ENCODE peak calls at places on chromosomes 5 and 9, in nine cellular contexts. One of them, this sample, is unnamed.

GRCh38 chr9:33737811-33738606 is 57.4 kb upstream of the PRSS3 start:
- DNase-seq in left ventricle myocardium inferior: peak; percentile 22
- DNase-seq in foreskin fibroblast: peak; percentile 49
- DNase-seq in lower lobe of right lung: no peak
- DNase-seq in lower leg skin: no peak
- DNase-seq in right lobe of liver: peak; percentile 59
- DNase-seq in lung: peak; percentile 30
- DNase-seq in IMR-90: peak; percentile 62
- DNase-seq in neural progenitor cell: peak; percentile 79
- DNase-seq in this sample: no peak

GRCh38 chr9:97980918-97981827 is 2.0 kb upstream of the ANP32B start:
- DNase-seq in left ventricle myocardium inferior: peak; percentile 55
- DNase-seq in neural progenitor cell: peak; percentile 13
- DNase-seq in right lobe of liver: no peak
- DNase-seq in lung: no peak
- DNase-seq in IMR-90: no peak
- DNase-seq in lower lobe of right lung: no peak
- DNase-seq in lower leg skin: peak; percentile 90
- DNase-seq in foreskin fibroblast: no peak
- DNase-seq in this sample: no peak

GRCh38 chr5:38648703-38649291 is 92.4 kb upstream of the LIFR start:
- DNase-seq in left ventricle myocardium inferior: no peak
- DNase-seq in lower lobe of right lung: no peak
- DNase-seq in foreskin fibroblast: no peak
- DNase-seq in neural progenitor cell: no peak
- DNase-seq in lung: no peak
- DNase-seq in lower leg skin: no peak
- DNase-seq in right lobe of liver: no peak
- DNase-seq in IMR-90: no peak
- DNase-seq in this sample: no peak

GRCh38 chr9:35490155-35490909 is 421 bp downstream of the RUSC2 start:
- DNase-seq in neural progenitor cell: peak; percentile 40
- DNase-seq in IMR-90: no peak
- DNase-seq in right lobe of liver: peak; percentile 59
- DNase-seq in lower leg skin: peak; percentile 89
- DNase-seq in lung: peak; percentile 34
- DNase-seq in foreskin fibroblast: no peak
- DNase-seq in left ventricle myocardium inferior: peak; percentile 29
- DNase-seq in lower lobe of right lung: peak; percentile 52
- DNase-seq in this sample: no peak

GRCh38 chr9:6015278-6016157 is at the start of gene RANBP6:
- DNase-seq in lower lobe of right lung: peak; percentile 94
- DNase-seq in right lobe of liver: peak; percentile 94
- DNase-seq in left ventricle myocardium inferior: peak; percentile 92
- DNase-seq in neural progenitor cell: peak; percentile 94
- DNase-seq in IMR-90: peak; percentile 79
- DNase-seq in lower leg skin: peak; percentile 98
- DNase-seq in foreskin fibroblast: peak; percentile 83
- DNase-seq in lung: peak; percentile 90
- DNase-seq in this sample: peak; percentile 30

GRCh38 chr9:129885018-129885669 is 49.9 kb downstream of the USP20 start:
- DNase-seq in IMR-90: no peak
- DNase-seq in lower leg skin: peak; percentile 93
- DNase-seq in neural progenitor cell: peak; percentile 37
- DNase-seq in lung: peak; percentile 46
- DNase-seq in foreskin fibroblast: no peak
- DNase-seq in lower lobe of right lung: peak; percentile 74
- DNase-seq in left ventricle myocardium inferior: no peak
- DNase-seq in right lobe of liver: no peak
- DNase-seq in this sample: no peak

GRCh38 chr9:89449261-89449671 is 48.6 kb downstream of the SEMA4D start:
- DNase-seq in lung: no peak
- DNase-seq in lower leg skin: no peak
- DNase-seq in foreskin fibroblast: no peak
- DNase-seq in IMR-90: no peak
- DNase-seq in right lobe of liver: no peak
- DNase-seq in lower lobe of right lung: no peak
- DNase-seq in neural progenitor cell: no peak
- DNase-seq in left ventricle myocardium inferior: no peak
- DNase-seq in this sample: no peak

GRCh38 chr5:150791536-150791935 is 13.0 kb downstream of the SMIM3 start:
- DNase-seq in neural progenitor cell: no peak
- DNase-seq in lower leg skin: no peak
- DNase-seq in lung: no peak
- DNase-seq in left ventricle myocardium inferior: no peak
- DNase-seq in lower lobe of right lung: no peak
- DNase-seq in foreskin fibroblast: no peak
- DNase-seq in IMR-90: peak; percentile 52
- DNase-seq in right lobe of liver: no peak
- DNase-seq in this sample: no peak

GRCh38 chr5:36790847-36791246 is 85.7 kb upstream of the NIPBL start:
- DNase-seq in right lobe of liver: no peak
- DNase-seq in lung: no peak
- DNase-seq in left ventricle myocardium inferior: no peak
- DNase-seq in neural progenitor cell: no peak
- DNase-seq in lower lobe of right lung: no peak
- DNase-seq in lower leg skin: no peak
- DNase-seq in IMR-90: peak; percentile 7
- DNase-seq in foreskin fibroblast: peak; percentile 2
- DNase-seq in this sample: no peak

GRCh38 chr5:36792560-36793180 is 83.9 kb upstream of the NIPBL start:
- DNase-seq in lung: no peak
- DNase-seq in left ventricle myocardium inferior: no peak
- DNase-seq in IMR-90: no peak
- DNase-seq in lower leg skin: no peak
- DNase-seq in lower lobe of right lung: no peak
- DNase-seq in right lobe of liver: no peak
- DNase-seq in foreskin fibroblast: no peak
- DNase-seq in neural progenitor cell: no peak
- DNase-seq in this sample: no peak

GRCh38 chr5:36795366-36795765 is 81.2 kb upstream of the NIPBL start:
- DNase-seq in lung: no peak
- DNase-seq in right lobe of liver: no peak
- DNase-seq in neural progenitor cell: no peak
- DNase-seq in left ventricle myocardium inferior: no peak
- DNase-seq in IMR-90: no peak
- DNase-seq in lower lobe of right lung: no peak
- DNase-seq in lower leg skin: no peak
- DNase-seq in foreskin fibroblast: no peak
- DNase-seq in this sample: no peak

GRCh38 chr5:36801521-36801920 is 75.0 kb upstream of the NIPBL start:
- DNase-seq in right lobe of liver: no peak
- DNase-seq in lower lobe of right lung: no peak
- DNase-seq in IMR-90: no peak
- DNase-seq in neural progenitor cell: no peak
- DNase-seq in lung: no peak
- DNase-seq in lower leg skin: no peak
- DNase-seq in foreskin fibroblast: no peak
- DNase-seq in left ventricle myocardium inferior: no peak
- DNase-seq in this sample: no peak

GRCh38 chr5:36796171-36796570 is 80.4 kb upstream of the NIPBL start:
- DNase-seq in lower leg skin: no peak
- DNase-seq in IMR-90: no peak
- DNase-seq in lung: no peak
- DNase-seq in left ventricle myocardium inferior: no peak
- DNase-seq in lower lobe of right lung: no peak
- DNase-seq in right lobe of liver: no peak
- DNase-seq in foreskin fibroblast: no peak
- DNase-seq in neural progenitor cell: no peak
- DNase-seq in this sample: no peak
- H3K4me3 ChIP-seq in lower leg skin: no peak overlapping the region
- H3K4me3 ChIP-seq in IMR-90: no peak overlapping the region
- H3K4me3 ChIP-seq in lung: no peak overlapping the region
- H3K4me3 ChIP-seq in left ventricle myocardium inferior: no peak overlapping the region
- H3K4me3 ChIP-seq in lower lobe of right lung: no peak overlapping the region
- H3K4me3 ChIP-seq in right lobe of liver: no peak overlapping the region
- H3K4me3 ChIP-seq in foreskin fibroblast: no peak overlapping the region
- H3K4me3 ChIP-seq in neural progenitor cell: no peak overlapping the region
- H3K4me3 ChIP-seq in this sample: no peak overlapping the region

DNA sequence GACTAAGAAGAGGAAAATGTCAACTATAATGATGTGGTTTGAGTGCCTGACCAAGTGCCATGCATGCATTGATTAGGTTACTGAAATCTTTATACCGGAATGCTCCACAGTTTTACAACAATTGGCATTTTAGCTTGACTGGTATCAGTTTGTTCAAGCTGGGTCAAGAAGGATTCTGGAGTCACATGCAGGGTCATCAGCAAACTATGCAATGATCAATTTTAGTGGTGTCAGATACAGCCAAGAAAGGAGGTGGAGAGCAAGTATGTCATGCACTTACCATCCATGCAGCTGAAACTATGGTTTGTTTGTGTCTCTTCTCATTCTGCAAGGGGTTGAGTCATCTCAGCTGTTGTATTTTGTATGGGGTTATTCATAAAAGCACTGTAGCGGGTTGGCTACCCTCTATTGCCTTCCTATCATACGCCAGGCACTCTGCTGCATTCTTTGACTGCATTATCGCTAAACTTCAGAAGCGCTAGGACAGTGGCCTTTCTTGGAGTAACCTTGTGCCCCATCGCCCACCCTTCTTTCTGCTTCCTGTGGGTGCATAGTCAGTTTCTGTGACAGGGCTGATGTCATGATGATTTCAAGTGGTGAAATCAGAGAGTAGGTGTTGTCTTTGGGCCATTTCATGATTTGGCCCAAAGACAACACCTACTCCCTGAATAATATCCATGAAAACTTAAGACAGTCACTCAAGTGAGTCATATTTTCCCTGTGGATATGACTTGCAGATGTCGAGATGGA is 145.4 kb downstream of the MTX3 start:
- DNase-seq in lower lobe of right lung: no peak
- DNase-seq in neural progenitor cell: no peak
- DNase-seq in IMR-90: peak; percentile 89
- DNase-seq in right lobe of liver: no peak
- DNase-seq in left ventricle myocardium inferior: no peak
- DNase-seq in lower leg skin: peak; percentile 65
- DNase-seq in lung: no peak
- DNase-seq in foreskin fibroblast: peak; percentile 61
- DNase-seq in this sample: no peak
- H3K4me3 ChIP-seq in lower lobe of right lung: no peak overlapping the region
- H3K4me3 ChIP-seq in neural progenitor cell: no peak overlapping the region
- H3K4me3 ChIP-seq in IMR-90: no peak overlapping the region
- H3K4me3 ChIP-seq in right lobe of liver: no peak overlapping the region
- H3K4me3 ChIP-seq in left ventricle myocardium inferior: no peak overlapping the region
- H3K4me3 ChIP-seq in lower leg skin: no peak overlapping the region
- H3K4me3 ChIP-seq in lung: no peak overlapping the region
- H3K4me3 ChIP-seq in foreskin fibroblast: no peak overlapping the region
- H3K4me3 ChIP-seq in this sample: no peak overlapping the region

GRCh38 chr5:6720561-6720921 is 7.3 kb downstream of the TENT4A start:
- DNase-seq in IMR-90: no peak
- DNase-seq in lower lobe of right lung: no peak
- DNase-seq in lower leg skin: no peak
- DNase-seq in foreskin fibroblast: no peak
- DNase-seq in lung: no peak
- DNase-seq in neural progenitor cell: no peak
- DNase-seq in right lobe of liver: no peak
- DNase-seq in left ventricle myocardium inferior: no peak
- DNase-seq in this sample: no peak

GRCh38 chr5:6723122-6723885 is 10.1 kb downstream of the TENT4A start:
- DNase-seq in neural progenitor cell: no peak
- DNase-seq in left ventricle myocardium inferior: no peak
- DNase-seq in IMR-90: no peak
- DNase-seq in foreskin fibroblast: peak; percentile 59
- DNase-seq in right lobe of liver: no peak
- DNase-seq in lower leg skin: peak; percentile 17
- DNase-seq in lung: no peak
- DNase-seq in lower lobe of right lung: no peak
- DNase-seq in this sample: no peak

GRCh38 chr5:6719896-6720560 is 6.8 kb downstream of the TENT4A start:
- DNase-seq in lung: no peak
- DNase-seq in foreskin fibroblast: no peak
- DNase-seq in IMR-90: peak; percentile 30
- DNase-seq in lower lobe of right lung: no peak
- DNase-seq in neural progenitor cell: no peak
- DNase-seq in right lobe of liver: no peak
- DNase-seq in left ventricle myocardium inferior: no peak
- DNase-seq in lower leg skin: peak; percentile 75
- DNase-seq in this sample: no peak

GRCh38 chr5:6722015-6722414 is 8.8 kb downstream of the TENT4A start:
- DNase-seq in right lobe of liver: no peak
- DNase-seq in lower leg skin: peak; percentile 72
- DNase-seq in neural progenitor cell: no peak
- DNase-seq in left ventricle myocardium inferior: no peak
- DNase-seq in foreskin fibroblast: no peak
- DNase-seq in lower lobe of right lung: no peak
- DNase-seq in lung: no peak
- DNase-seq in IMR-90: peak; percentile 23
- DNase-seq in this sample: no peak

DNA sequence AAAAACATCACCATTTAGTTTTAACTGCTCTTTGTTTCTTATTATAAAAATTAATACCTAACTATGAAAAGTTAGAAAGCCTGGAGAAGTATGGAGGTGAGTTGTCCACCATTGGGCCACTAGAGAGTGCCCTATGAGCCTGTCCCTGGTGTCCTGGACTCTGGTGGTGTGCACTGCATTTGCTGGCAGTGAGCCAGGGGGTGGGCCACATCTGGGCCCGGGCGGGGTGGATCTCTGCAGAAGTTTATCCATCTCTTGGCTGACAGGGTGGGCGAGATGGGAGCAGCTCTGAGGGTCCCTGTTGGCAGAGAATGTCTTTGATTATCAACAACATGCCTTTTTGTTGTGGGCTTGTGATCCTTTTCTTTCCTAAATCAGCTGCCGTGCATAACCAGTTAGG is 8.2 kb downstream of the TENT4A start:
- DNase-seq in left ventricle myocardium inferior: peak; percentile 27
- DNase-seq in lower lobe of right lung: no peak
- DNase-seq in lower leg skin: peak; percentile 86
- DNase-seq in neural progenitor cell: no peak
- DNase-seq in IMR-90: no peak
- DNase-seq in right lobe of liver: no peak
- DNase-seq in lung: no peak
- DNase-seq in foreskin fibroblast: no peak
- DNase-seq in this sample: no peak
- H3K4me3 ChIP-seq in left ventricle myocardium inferior: peak overlapping the region; percentile 52
- H3K4me3 ChIP-seq in lower lobe of right lung: peak overlapping the region; percentile 38
- H3K4me3 ChIP-seq in lower leg skin: no peak overlapping the region
- H3K4me3 ChIP-seq in neural progenitor cell: no peak overlapping the region
- H3K4me3 ChIP-seq in IMR-90: no peak overlapping the region
- H3K4me3 ChIP-seq in right lobe of liver: no peak overlapping the region
- H3K4me3 ChIP-seq in lung: no peak overlapping the region
- H3K4me3 ChIP-seq in foreskin fibroblast: peak overlapping the region; percentile 56
- H3K4me3 ChIP-seq in this sample: no peak overlapping the region

DNA sequence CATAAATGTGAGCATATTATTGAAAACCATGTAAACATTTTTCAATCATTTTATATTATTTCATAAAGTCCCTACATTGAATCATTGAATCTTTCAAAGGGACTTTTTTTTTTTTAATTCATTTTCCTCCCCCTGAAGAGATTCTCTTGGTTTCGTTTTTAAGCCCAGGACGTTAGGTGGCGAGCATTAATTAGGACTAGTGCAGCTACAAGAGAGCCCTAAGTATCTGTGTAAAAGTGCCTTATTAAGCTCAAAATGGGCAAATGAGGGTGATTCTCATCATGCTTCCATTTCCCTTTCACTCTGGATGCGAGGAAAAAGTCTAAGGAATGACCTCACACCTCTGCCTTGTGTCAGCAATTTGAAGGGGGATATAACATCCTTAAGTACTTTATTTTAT is 517.9 kb upstream of the ITGA1 start:
- DNase-seq in right lobe of liver: no peak
- DNase-seq in foreskin fibroblast: no peak
- DNase-seq in neural progenitor cell: no peak
- DNase-seq in lower leg skin: no peak
- DNase-seq in IMR-90: no peak
- DNase-seq in lung: no peak
- DNase-seq in left ventricle myocardium inferior: no peak
- DNase-seq in lower lobe of right lung: no peak
- DNase-seq in this sample: no peak
- H3K4me3 ChIP-seq in right lobe of liver: no peak overlapping the region
- H3K4me3 ChIP-seq in foreskin fibroblast: no peak overlapping the region
- H3K4me3 ChIP-seq in neural progenitor cell: no peak overlapping the region
- H3K4me3 ChIP-seq in lower leg skin: no peak overlapping the region
- H3K4me3 ChIP-seq in IMR-90: peak overlapping the region; percentile 21
- H3K4me3 ChIP-seq in lung: no peak overlapping the region
- H3K4me3 ChIP-seq in left ventricle myocardium inferior: no peak overlapping the region
- H3K4me3 ChIP-seq in lower lobe of right lung: no peak overlapping the region
- H3K4me3 ChIP-seq in this sample: no peak overlapping the region

This sample was measured in esophagus squamous epithelium.